ENCODE peak calls at places on chromosomes 5 and 9, in ten cellular contexts. F is left ventricle myocardium inferior, Z is body of pancreas, G is AG04450, N is sigmoid colon, K is mesenchymal stem cell, V is esophagus squamous epithelium, Y is fibroblast of pulmonary artery, H is thyroid gland, W is HCT116. Q is an unnamed sample.

GRCh38 chr5:124057815-124058231 is 545.8 kb downstream of the CSNK1G3 start:
- DNase-seq in K (no peak), V (no peak), H (no peak), F (no peak), N (no peak), G (no peak), Z (no peak), Y (no peak), W (no peak), Q (no peak)

GRCh38 chr5:79560774-79561524 is 47.0 kb upstream of the HOMER1 start:
- DNase-seq in F (no peak), Z (no peak), N (no peak), H (no peak), K (peak), W (no peak), Y (peak), G (no peak), V (no peak), Q (peak)

GRCh38 chr5:79878721-79879336 is 112.2 kb downstream of the MTX3 start:
- DNase-seq in Z (no peak), Y (peak), G (no peak), W (peak), H (no peak), V (no peak), N (no peak), F (no peak), K (peak), Q (peak)

GRCh38 chr5:30106596-30106995 is 1086.9 kb upstream of the CDH6 start:
- DNase-seq in K (no peak), V (no peak), W (no peak), F (no peak), Z (no peak), N (no peak), H (no peak), Y (no peak), G (no peak), Q (no peak)

GRCh38 chr5:82275267-82275664 is 2.9 kb downstream of the RPS23 start:
- DNase-seq in V (no peak), Z (no peak), N (no peak), K (no peak), H (no peak), Y (no peak), W (no peak), G (no peak), F (no peak), Q (peak)

GRCh38 chr5:128220841-128221240 is 137.3 kb downstream of the SLC12A2 start:
- DNase-seq in Z (no peak), K (no peak), H (no peak), N (no peak), W (no peak), Y (no peak), F (no peak), G (no peak), V (no peak), Q (no peak)

GRCh38 chr9:131773911-131774379 is 34.1 kb upstream of the RAPGEF1 start:
- DNase-seq in H (peak), Z (peak), V (no peak), G (peak), Y (peak), W (no peak), N (no peak), K (peak), F (no peak), Q (peak)

GRCh38 chr9:69976165-69976564 is 67.5 kb upstream of the MAMDC2 start:
- DNase-seq in G (peak), H (no peak), F (no peak), N (no peak), Z (no peak), K (peak), Y (peak), W (peak), V (no peak), Q (no peak)

GRCh38 chr5:88428633-88429032 is 160.0 kb upstream of the TMEM161B start:
- DNase-seq in Y (no peak), Z (no peak), F (no peak), K (no peak), N (no peak), H (no peak), G (no peak), V (no peak), W (no peak), Q (no peak)

GRCh38 chr5:137932800-137933199 is 43.5 kb downstream of the PKD2L2 start:
- DNase-seq in H (no peak), Z (no peak), G (no peak), Y (peak), F (no peak), N (no peak), V (no peak), K (no peak), W (no peak), Q (no peak)

GRCh38 chr5:179304466-179304865 is 40.8 kb downstream of the ADAMTS2 start:
- DNase-seq in W (no peak), V (no peak), Z (no peak), N (no peak), G (peak), Y (peak), H (no peak), F (no peak), K (peak), Q (no peak)

GRCh38 chr9:132670816-132671371 is 630 bp downstream of the GTF3C4 start:
- DNase-seq in G (no peak), W (no peak), Y (peak), K (peak), H (peak), N (peak), V (no peak), Z (peak), F (no peak), Q (peak)

GRCh38 chr5:158140120-158140778 is 281.3 kb upstream of the CLINT1 start:
- DNase-seq in G (no peak), F (peak), N (no peak), K (peak), W (no peak), Z (no peak), V (no peak), H (no peak), Y (no peak), Q (no peak)

GRCh38 chr5:60356716-60357115 is 343.2 kb downstream of the DEPDC1B start:
- DNase-seq in G (no peak), H (no peak), K (no peak), Y (no peak), N (no peak), W (no peak), V (no peak), F (no peak), Z (no peak), Q (no peak)

GRCh38 chr9:926976-927375 is 49.5 kb upstream of the DMRT3 start:
- DNase-seq in Y (no peak), V (no peak), Z (no peak), K (no peak), H (peak), W (no peak), F (no peak), G (no peak), N (no peak), Q (no peak)

GRCh38 chr5:147455321-147455720 is 54.5 kb downstream of the DPYSL3 start:
- DNase-seq in K (peak), V (no peak), Z (no peak), N (peak), Y (peak), W (no peak), G (no peak), H (no peak), F (no peak), Q (peak)

GRCh38 chr5:34505731-34506130 is 150.4 kb upstream of the RAI14 start:
- DNase-seq in Y (no peak), G (no peak), Z (no peak), W (no peak), K (no peak), F (no peak), V (no peak), H (no peak), N (no peak), Q (no peak)

GRCh38 chr5:135222171-135222681 is 176.8 kb downstream of the MACROH2A1 start:
- DNase-seq in H (no peak), V (no peak), Y (no peak), G (no peak), N (peak), F (no peak), Z (no peak), K (no peak), W (peak), Q (no peak)

GRCh38 chr5:82749453-82749852 is 327.7 kb downstream of the TMEM167A start:
- DNase-seq in N (no peak), V (no peak), F (no peak), H (no peak), Z (no peak), Y (peak), W (no peak), K (no peak), G (no peak), Q (no peak)

GRCh38 chr9:97721396-97721795 is 24.3 kb upstream of the XPA start:
- DNase-seq in W (no peak), K (no peak), G (no peak), N (no peak), Y (no peak), Z (no peak), V (no peak), H (peak), F (no peak), Q (no peak)

GRCh38 chr9:103152473-103152872 is 157.3 kb downstream of the CYLC2 start:
- DNase-seq in W (no peak), H (no peak), Z (no peak), F (no peak), G (no peak), K (no peak), V (no peak), N (no peak), Y (no peak), Q (no peak)

GRCh38 chr5:41985945-41986344 is 60.9 kb downstream of the FBXO4 start:
- DNase-seq in F (no peak), H (no peak), N (no peak), Z (no peak), W (no peak), V (no peak), K (no peak), Y (no peak), G (no peak), Q (no peak)

GRCh38 chr9:83062653-83063527 is at the start of gene RASEF:
- DNase-seq in V (no peak), H (peak), Z (peak), K (peak), G (no peak), W (no peak), F (no peak), Y (no peak), N (no peak), Q (no peak)

GRCh38 chr9:68750786-68751185 is 45.7 kb downstream of the PIP5K1B start:
- DNase-seq in Z (no peak), F (no peak), Y (no peak), N (no peak), K (peak), H (no peak), W (no peak), G (no peak), V (no peak), Q (no peak)

GRCh38 chr9:3008091-3008490 is 164.2 kb upstream of the PUM3 start:
- DNase-seq in V (no peak), W (no peak), N (no peak), F (no peak), Z (no peak), H (no peak), K (no peak), G (no peak), Y (no peak), Q (no peak)

GRCh38 chr5:80554646-80555045 is 15.4 kb downstream of the ANKRD34B start:
- DNase-seq in H (no peak), W (no peak), Z (no peak), V (no peak), F (no peak), K (no peak), N (no peak), Y (no peak), G (no peak), Q (no peak)

GRCh38 chr9:35619800-35620158 is 1.6 kb upstream of the CD72 start:
- DNase-seq in N (no peak), F (no peak), K (no peak), H (no peak), W (no peak), V (no peak), Z (no peak), G (no peak), Y (no peak), Q (peak)

GRCh38 chr9:94746541-94747505 is 20.3 kb downstream of the AOPEP start:
- DNase-seq in Z (no peak), N (no peak), F (no peak), Y (no peak), G (no peak), H (no peak), V (no peak), W (no peak), K (no peak), Q (no peak)

GRCh38 chr5:140595538-140595937 is 30.9 kb downstream of the SLC35A4 start:
- DNase-seq in H (peak), N (peak), V (no peak), K (no peak), Y (peak), Z (peak), F (no peak), G (no peak), W (no peak), Q (peak)

GRCh38 chr9:136726118-136726517 is 13.7 kb downstream of the DIPK1B start:
- DNase-seq in W (no peak), Z (no peak), F (no peak), N (no peak), Y (no peak), G (no peak), V (no peak), H (no peak), K (no peak), Q (no peak)
- H3K4me3 ChIP-seq in W (peak), Z (no peak), F (peak), N (peak), Y (peak), G (peak), V (peak), H (no peak), K (peak), Q (peak)

DNA sequence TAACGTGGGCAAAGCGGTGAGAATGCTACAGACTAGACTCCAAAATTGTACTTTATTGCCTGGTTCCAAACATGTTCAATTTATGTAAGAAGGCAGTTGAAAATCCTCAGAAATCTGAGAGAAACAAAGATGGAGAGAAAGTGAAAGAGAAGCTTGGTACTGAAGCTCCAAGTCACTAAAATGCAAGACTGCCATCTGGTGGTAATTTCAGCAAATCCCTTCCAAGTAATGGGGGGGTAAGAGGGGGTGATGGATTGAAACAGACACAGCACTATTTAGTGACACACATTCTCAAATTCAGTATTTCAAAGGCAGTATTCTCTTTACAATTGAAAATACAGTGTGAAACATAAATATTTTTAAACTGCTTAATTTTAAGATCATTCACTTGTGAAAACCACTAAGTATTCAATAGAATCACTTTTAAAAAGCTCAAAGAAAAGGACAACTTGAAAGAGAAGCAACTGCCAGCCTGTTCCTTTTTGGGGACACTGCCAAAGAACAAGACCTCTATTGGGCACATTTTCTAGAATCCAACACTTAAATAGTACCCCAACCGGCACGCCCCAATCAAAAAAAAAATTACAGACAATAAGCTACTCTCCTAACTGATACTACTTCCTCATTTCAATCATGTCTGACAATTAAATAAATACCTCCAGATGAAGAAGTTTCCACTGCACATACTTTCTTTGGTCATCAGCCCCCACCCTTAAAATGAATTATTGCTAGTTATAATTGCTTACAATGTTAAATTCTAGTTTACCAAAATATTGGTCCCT is 131.5 kb downstream of the AGTPBP1 start:
- DNase-seq in K (peak), F (no peak), V (no peak), Y (peak), Z (peak), N (no peak), H (peak), W (peak), G (peak), Q (peak)
- H3K4me3 ChIP-seq in K (no peak), F (peak), V (no peak), Y (peak), Z (no peak), N (peak), H (no peak), W (no peak), G (peak), Q (peak)

GRCh38 chr9:20111173-20111843 is 322.5 kb upstream of the SLC24A2 start:
- DNase-seq in Z (no peak), F (no peak), N (no peak), G (no peak), W (no peak), K (no peak), Y (no peak), V (no peak), H (no peak), Q (no peak)
- H3K4me3 ChIP-seq in Z (no peak), F (no peak), N (no peak), G (no peak), W (no peak), K (no peak), Y (no peak), V (no peak), H (no peak), Q (no peak)

DNA sequence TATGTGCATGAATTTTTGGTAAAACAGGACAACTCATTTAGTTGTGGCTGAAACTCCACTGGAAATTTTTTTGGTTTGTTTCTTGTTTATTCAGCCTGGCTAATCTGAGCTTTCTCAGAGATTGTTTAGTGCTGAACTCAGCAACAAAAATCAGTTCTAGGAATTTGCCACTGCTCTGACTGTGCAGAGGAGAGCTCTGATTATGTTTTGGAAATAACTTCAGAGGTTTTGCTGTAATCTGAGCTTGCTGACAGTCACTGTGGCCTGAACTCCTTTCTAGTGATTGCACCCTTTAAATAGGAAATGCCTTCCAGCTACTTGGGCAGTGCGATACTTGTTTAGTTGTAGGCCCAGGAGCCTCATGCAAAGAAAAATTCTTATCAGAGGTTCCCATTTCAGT is 60.2 kb downstream of the OSTF1 start:
- DNase-seq in H (no peak), F (no peak), N (no peak), Y (peak), Z (no peak), K (peak), G (peak), W (no peak), V (no peak), Q (peak)
- H3K4me3 ChIP-seq in H (no peak), F (no peak), N (no peak), Y (no peak), Z (no peak), K (no peak), G (no peak), W (no peak), V (no peak), Q (no peak)

GRCh38 chr9:17905356-17906203 is 326.7 kb downstream of the SH3GL2 start:
- DNase-seq in N (no peak), K (no peak), W (no peak), G (no peak), H (no peak), Z (no peak), F (no peak), Y (no peak), V (no peak), Q (no peak)

GRCh38 chr9:17906204-17906840 is 327.5 kb downstream of the SH3GL2 start:
- DNase-seq in V (no peak), G (no peak), W (no peak), H (no peak), Z (peak), F (no peak), Y (no peak), K (no peak), N (peak), Q (no peak)

GRCh38 chr9:17906841-17907779 is 328.2 kb downstream of the SH3GL2 start:
- DNase-seq in N (no peak), F (no peak), Z (no peak), K (no peak), V (no peak), W (no peak), Y (no peak), G (no peak), H (no peak), Q (no peak)

DNA sequence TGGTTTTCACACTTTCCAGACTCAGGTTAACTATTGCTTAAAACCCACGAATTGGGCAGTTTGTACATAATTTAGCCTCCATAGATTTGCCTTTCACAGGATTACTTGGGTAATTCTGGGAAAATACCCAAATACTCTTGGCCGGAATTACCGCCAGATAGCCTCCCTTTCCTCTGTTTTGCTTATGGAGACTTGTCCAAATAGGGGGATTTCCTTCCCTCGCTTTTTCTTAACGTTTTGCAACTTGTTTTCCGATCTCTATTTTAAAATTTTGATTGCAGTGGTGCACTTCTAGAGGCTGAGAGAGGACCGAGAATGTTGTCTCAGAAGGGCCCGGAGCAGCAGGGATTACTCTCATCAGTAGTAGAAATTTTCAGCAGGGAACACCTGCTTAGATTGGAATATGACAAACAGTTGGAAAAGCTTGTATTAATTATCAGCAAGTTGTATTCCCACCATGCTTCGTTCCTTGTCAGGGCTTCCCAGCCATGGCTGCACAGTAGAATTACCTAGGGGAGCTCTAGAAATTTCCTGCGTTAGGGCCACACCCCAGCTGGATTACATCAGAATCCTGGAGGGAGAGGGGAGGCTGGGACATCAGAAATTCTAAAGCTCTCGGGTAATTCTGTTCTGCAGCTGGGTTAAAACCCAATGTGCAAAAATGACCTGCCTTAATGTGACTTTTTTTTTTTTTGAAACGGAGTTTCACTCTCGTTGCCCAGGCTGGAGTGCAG is 329.1 kb downstream of the SH3GL2 start:
- DNase-seq in N (no peak), K (no peak), G (no peak), F (no peak), W (no peak), Y (peak), Z (no peak), V (no peak), H (no peak), Q (no peak)
- H3K4me3 ChIP-seq in N (peak), K (no peak), G (no peak), F (peak), W (no peak), Y (no peak), Z (no peak), V (peak), H (no peak), Q (no peak)

GRCh38 chr9:134706522-134706921 is 64.9 kb downstream of the COL5A1 start:
- DNase-seq in W (no peak), K (peak), Z (no peak), N (no peak), G (no peak), F (no peak), Y (no peak), V (no peak), H (no peak), Q (no peak)

GRCh38 chr9:134709512-134710270 is 68.1 kb downstream of the COL5A1 start:
- DNase-seq in K (peak), W (no peak), Z (no peak), Y (peak), N (peak), F (no peak), G (no peak), V (no peak), H (no peak), Q (no peak)

GRCh38 chr9:134707031-134707680 is 65.6 kb downstream of the COL5A1 start:
- DNase-seq in H (peak), F (peak), G (peak), Y (peak), N (peak), W (no peak), V (no peak), Z (peak), K (peak), Q (no peak)

GRCh38 chr9:134708672-134709038 is 67.1 kb downstream of the COL5A1 start:
- DNase-seq in F (no peak), H (no peak), N (no peak), G (no peak), K (no peak), W (no peak), V (no peak), Y (no peak), Z (no peak), Q (no peak)

GRCh38 chr9:134707731-134708671 is 66.4 kb downstream of the COL5A1 start:
- DNase-seq in H (no peak), G (no peak), Z (no peak), N (no peak), K (no peak), W (no peak), Y (no peak), F (no peak), V (no peak), Q (no peak)
- H3K4me3 ChIP-seq in H (no peak), G (no peak), Z (no peak), N (peak), K (no peak), W (no peak), Y (no peak), F (no peak), V (no peak), Q (no peak)

Q was measured in GM12865.